ENCODE peak calls at places on chromosomes 13 and 19, in six cellular contexts. Z is naive thymus-derived CD4-positive, alpha-beta T cell; G is CD8-positive, alpha-beta T cell; F is effector memory CD4-positive, alpha-beta T cell; P is right cardiac atrium; R is stomach. Y is an unnamed sample.

GRCh38 chr13:109130093-109130835 is 500.9 kb downstream of the MYO16 start:
- DNase-seq in Z (no peak), G (no peak), F (no peak), P (no peak), R (no peak), Y (no peak)

GRCh38 chr19:2150794-2151338 is 500 bp downstream of the AP3D1 start:
- DNase-seq in Z (peak; percentile 25), G (no peak), F (no peak), P (peak; percentile 75), R (no peak), Y (peak; percentile 22)

GRCh38 chr13:97616385-97616784 is 182.4 kb downstream of the RAP2A start:
- DNase-seq in Z (no peak), G (no peak), F (no peak), P (no peak), R (no peak), Y (no peak)

GRCh38 chr19:12937243-12938053 is 961 bp upstream of the CALR start:
- DNase-seq in Z (no peak), G (no peak), F (no peak), P (peak; percentile 89), R (peak; percentile 68), Y (no peak)

GRCh38 chr13:22596157-22596863 is 584.5 kb upstream of the SGCG start:
- DNase-seq in Z (no peak), G (no peak), F (no peak), P (no peak), R (no peak), Y (no peak)

GRCh38 chr13:79631260-79631659 is 150.3 kb downstream of the NDFIP2 start:
- DNase-seq in Z (no peak), G (no peak), F (no peak), P (no peak), R (no peak), Y (no peak)

GRCh38 chr13:112443191-112444000 is 67.2 kb downstream of the SPACA7 start:
- DNase-seq in Z (no peak), G (no peak), F (no peak), P (peak; percentile 52), R (peak; percentile 25), Y (no peak)

GRCh38 chr13:43664700-43665191 is 122.0 kb downstream of the ENOX1 start:
- DNase-seq in Z (no peak), G (no peak), F (no peak), P (no peak), R (peak; percentile 35), Y (peak; percentile 28)

GRCh38 chr19:41997121-41997850 is 3.3 kb upstream of the ATP1A3 start:
- DNase-seq in Z (no peak), G (no peak), F (no peak), P (peak; percentile 79), R (peak; percentile 43), Y (peak; percentile 35)

DNA sequence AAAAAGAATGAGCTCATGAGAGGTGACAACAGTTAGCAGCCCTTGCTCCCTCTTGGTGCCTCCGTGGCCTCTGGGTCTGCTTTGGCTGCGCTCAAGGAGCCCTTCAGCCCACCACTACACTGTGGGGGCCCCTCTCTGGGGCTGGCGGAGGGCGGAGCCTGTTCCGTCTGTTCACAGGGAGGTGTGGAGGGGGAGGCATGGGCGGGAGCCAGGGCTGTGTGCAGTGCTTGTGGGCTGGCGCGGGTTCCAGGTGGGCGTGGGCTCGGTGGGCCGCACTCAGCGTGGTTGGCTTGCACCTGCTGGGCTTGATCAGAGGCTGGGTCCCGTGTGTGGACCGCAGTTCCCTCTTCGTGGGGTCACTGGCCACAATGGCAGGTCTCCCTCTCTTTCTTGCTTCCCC is 953.4 kb upstream of the PRR20A start:
- DNase-seq in Z (no peak), G (no peak), F (no peak), P (peak; percentile 32), R (no peak), Y (no peak)
- H3K9me3 ChIP-seq in Z (no peaks in the 10 kb centered on the region), G (no peaks in the 10 kb centered on the region), F (no peaks in the 10 kb centered on the region), P (no peaks in the 10 kb centered on the region), R (peaks cover 46% of the 10 kb centered on the region), Y (no peaks in the 10 kb centered on the region)

DNA sequence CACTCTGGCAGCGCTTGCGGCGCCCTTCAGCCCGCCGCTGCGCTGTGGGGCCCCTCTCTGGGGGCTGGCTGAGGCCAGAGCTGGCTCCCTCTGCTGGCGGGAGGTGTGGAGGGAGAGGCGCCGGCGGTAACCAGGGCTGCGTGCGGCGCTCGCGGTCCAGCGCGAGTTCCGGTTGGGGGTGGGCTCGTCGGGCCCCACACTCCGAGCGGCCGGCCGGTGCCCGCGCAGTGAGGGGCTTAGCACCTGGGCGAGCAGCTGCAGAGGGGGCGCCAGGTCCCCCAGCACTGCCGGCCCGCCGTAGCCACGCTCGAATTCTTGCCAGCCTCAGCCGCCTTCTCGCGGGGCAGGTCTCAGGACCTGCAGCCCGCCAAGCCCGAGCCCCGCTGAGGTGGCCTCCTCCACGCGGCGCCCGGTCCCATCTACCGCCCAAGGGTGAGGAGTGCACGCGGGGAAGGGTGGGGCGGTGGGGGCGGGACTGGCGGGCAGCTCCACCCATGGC is 879.0 kb upstream of the SLITRK5 start:
- DNase-seq in Z (no peak), G (no peak), F (no peak), P (peak; percentile 54), R (no peak), Y (no peak)
- H3K4me3 ChIP-seq in Z (no peak overlapping the region), G (no peak overlapping the region), F (no peak overlapping the region), P (no peak overlapping the region), R (no peak overlapping the region), Y (no peak overlapping the region)

GRCh38 chr19:45423033-45423588 is 606 bp downstream of the ERCC1 start:
- DNase-seq in Z (peak; percentile 53), G (peak; percentile 56), F (no peak), P (no peak), R (no peak), Y (peak; percentile 66)
- H3K9me3 ChIP-seq in Z (no peaks in the 10 kb centered on the region), G (no peaks in the 10 kb centered on the region), F (no peaks in the 10 kb centered on the region), P (no peaks in the 10 kb centered on the region), R (no peaks in the 10 kb centered on the region), Y (no peaks in the 10 kb centered on the region)

DNA sequence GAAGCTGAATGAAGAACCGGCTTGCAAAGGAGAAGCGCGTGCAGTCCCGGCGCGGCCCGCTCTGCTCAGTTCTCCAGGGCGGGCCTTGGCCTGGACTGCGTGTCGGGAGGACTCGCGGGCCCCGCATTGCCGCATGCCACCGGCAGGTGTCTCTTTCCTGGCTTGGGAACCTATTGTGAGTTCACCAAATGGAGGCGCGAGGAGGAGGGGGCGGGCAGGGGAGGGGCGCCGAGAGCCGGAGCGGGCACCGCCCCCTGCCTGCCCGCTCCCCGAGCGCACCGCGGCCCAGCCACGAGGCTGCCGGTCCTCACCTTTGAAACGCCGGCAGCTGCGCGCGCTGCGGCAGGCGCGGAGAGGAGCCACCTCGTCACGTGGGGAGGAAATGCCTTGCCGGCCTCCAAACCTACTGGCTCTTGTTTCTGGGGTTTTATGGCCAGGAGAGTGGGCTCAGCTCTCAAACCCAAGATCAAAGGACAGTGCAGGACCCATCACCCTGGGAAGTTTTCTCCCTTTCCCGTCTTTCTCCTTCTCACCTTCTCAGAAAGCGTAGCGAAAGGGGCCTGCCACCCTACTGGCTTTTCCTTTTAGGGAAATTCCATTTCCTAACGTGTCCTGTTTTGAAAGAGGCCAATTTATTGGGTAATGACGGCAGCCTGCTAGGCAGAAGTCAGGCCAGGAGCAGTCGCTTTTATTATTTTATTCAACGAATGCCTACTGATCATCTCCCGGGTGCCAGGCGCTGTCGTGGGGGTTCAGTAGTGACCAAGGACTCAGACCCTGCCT is 13.8 kb upstream of the UBE2L5 start:
- DNase-seq in Z (peak; percentile 78), G (peak; percentile 84), F (peak; percentile 88), P (peak; percentile 98), R (peak; percentile 96), Y (peak; percentile 86)
- H3K4me3 ChIP-seq in Z (peak overlapping the region; percentile 44), G (peak overlapping the region; percentile 31), F (peak overlapping the region; percentile 36), P (peak overlapping the region; percentile 31), R (peak overlapping the region; percentile 34), Y (no peak overlapping the region)

GRCh38 chr13:91240341-91240740 is 107.1 kb upstream of the MIR17HG start:
- DNase-seq in Z (no peak), G (no peak), F (no peak), P (no peak), R (no peak), Y (no peak)
- H3K9me3 ChIP-seq in Z (no peaks in the 10 kb centered on the region), G (no peaks in the 10 kb centered on the region), F (no peaks in the 10 kb centered on the region), P (no peaks in the 10 kb centered on the region), R (no peaks in the 10 kb centered on the region), Y (no peaks in the 10 kb centered on the region)

GRCh38 chr13:107210216-107211010 is 642.5 kb upstream of the ARGLU1 start:
- DNase-seq in Z (no peak), G (no peak), F (no peak), P (no peak), R (no peak), Y (no peak)
- H3K4me3 ChIP-seq in Z (no peak overlapping the region), G (no peak overlapping the region), F (no peak overlapping the region), P (peak overlapping the region; percentile 41), R (no peak overlapping the region), Y (no peak overlapping the region)

GRCh38 chr19:906480-906879 is 6.5 kb downstream of the R3HDM4 start:
- DNase-seq in Z (no peak), G (no peak), F (no peak), P (no peak), R (no peak), Y (peak; percentile 67)
- H3K9me3 ChIP-seq in Z (no peaks in the 10 kb centered on the region), G (no peaks in the 10 kb centered on the region), F (no peaks in the 10 kb centered on the region), P (no peaks in the 10 kb centered on the region), R (no peaks in the 10 kb centered on the region), Y (no peaks in the 10 kb centered on the region)

DNA sequence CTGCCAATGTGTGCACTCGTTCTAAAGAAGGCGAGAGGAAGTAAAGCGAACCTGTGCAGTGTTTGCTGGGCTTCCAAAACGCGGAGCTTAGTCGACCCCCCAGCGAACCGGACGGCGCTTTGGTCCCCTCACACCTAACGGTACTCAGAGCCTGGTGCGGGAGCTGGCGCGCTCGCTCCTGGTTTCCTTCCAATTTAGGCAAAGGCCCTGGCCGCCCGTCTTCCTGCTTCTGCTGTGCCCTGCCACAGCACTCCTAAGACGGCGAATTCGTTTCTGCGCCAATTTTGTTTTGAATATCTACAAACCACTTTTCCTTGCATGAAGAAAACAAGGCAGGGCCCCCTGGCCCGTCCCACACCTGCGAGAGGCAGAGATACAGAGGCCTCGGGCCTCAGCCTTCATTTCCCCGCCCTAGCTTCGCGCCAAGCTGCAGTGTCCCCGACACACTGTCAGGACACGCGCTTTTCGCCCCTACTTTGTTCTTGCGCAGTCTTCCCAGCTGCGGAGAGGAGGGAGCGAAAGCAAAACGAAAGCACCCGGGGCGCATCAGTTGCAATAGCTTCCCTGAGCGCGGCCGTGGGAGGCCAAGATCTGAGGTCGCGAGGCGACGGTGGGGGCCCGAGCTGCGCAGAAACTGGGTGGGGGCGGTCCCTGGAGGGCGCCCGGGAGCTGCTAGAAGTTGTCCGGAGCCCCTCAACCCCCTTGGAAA is 111.9 kb downstream of the KCNRG start:
- DNase-seq in Z (no peak), G (no peak), F (peak; percentile 40), P (peak; percentile 74), R (peak; percentile 50), Y (peak; percentile 36)
- H3K4me3 ChIP-seq in Z (peak overlapping the region; percentile 81), G (peak overlapping the region; percentile 87), F (peak overlapping the region; percentile 90), P (peak overlapping the region; percentile 48), R (peak overlapping the region; percentile 42), Y (peak overlapping the region; percentile 96)

DNA sequence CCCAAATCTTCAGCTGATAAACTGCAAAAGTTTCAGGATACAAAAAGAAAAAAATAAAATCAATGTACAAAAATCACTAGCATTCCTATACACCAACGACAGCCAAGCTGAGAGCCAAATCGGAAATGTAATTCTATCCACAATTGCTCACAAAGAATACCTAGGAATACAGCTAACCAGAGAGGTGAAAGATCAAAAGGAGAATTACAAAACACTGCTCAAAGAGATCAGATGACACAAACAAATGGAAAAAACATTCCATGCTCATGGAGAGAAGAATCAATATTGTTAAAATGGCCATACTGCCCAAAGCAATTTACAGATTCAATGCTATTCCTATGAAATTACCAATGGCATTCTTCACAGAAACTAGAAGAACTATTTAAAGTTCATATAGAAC is 29.5 kb downstream of the NLRP11 start:
- DNase-seq in Z (no peak), G (no peak), F (no peak), P (no peak), R (no peak), Y (no peak)
- H3K9me3 ChIP-seq in Z (no peaks in the 10 kb centered on the region), G (no peaks in the 10 kb centered on the region), F (no peaks in the 10 kb centered on the region), P (no peaks in the 10 kb centered on the region), R (no peaks in the 10 kb centered on the region), Y (no peaks in the 10 kb centered on the region)